ENCODE peak calls at places on chromosomes 16 and 17, in six cellular contexts. S is GM23248, O is stomach, F is ELR, V is A549, P is NCI-H2029. N is an unnamed sample.

GRCh38 chr17:79695293-79696158 is 35.2 kb upstream of the ENPP7 start:
- DNase-seq in S (peak), O (no peak), F (no peak), V (no peak), P (peak), N (no peak)

GRCh38 chr17:17152385-17152784 is 53.7 kb downstream of the PLD6 start:
- DNase-seq in S (peak), O (peak), F (peak), V (no peak), P (peak), N (no peak)

GRCh38 chr17:32936894-32937500 is 9.0 kb downstream of the TMEM98 start:
- DNase-seq in S (peak), O (peak), F (peak), V (peak), P (peak), N (peak)

GRCh38 chr17:1880851-1881630 is 51.2 kb downstream of the RPA1 start:
- DNase-seq in S (peak), O (no peak), F (no peak), V (no peak), P (no peak), N (peak)

GRCh38 chr16:53043462-53043861 is 9.2 kb downstream of the CHD9NB start:
- DNase-seq in S (peak), O (no peak), F (no peak), V (no peak), P (no peak), N (no peak)

GRCh38 chr17:41415833-41416335 is 8.5 kb downstream of the KRT37 start:
- DNase-seq in S (peak), O (no peak), F (peak), V (no peak), P (no peak), N (no peak)

GRCh38 chr17:5772720-5773119 is 188.4 kb upstream of the NLRP1 start:
- DNase-seq in S (no peak), O (no peak), F (no peak), V (no peak), P (no peak), N (no peak)

GRCh38 chr16:89155851-89156739 is 15.5 kb upstream of the CDH15 start:
- DNase-seq in S (peak), O (peak), F (peak), V (no peak), P (no peak), N (no peak)

GRCh38 chr16:3611145-3611977 is at the start of gene SLX4:
- DNase-seq in S (peak), O (peak), F (peak), V (peak), P (peak), N (peak)

GRCh38 chr17:57366558-57367351 is 110.4 kb downstream of the MSI2 start:
- DNase-seq in S (peak), O (peak), F (no peak), V (peak), P (peak), N (no peak)

GRCh38 chr17:42061641-42062487 is 11.5 kb upstream of the C17orf113 start:
- DNase-seq in S (no peak), O (no peak), F (no peak), V (no peak), P (no peak), N (no peak)

GRCh38 chr16:71723537-71724319 is 773 bp downstream of the PHLPP2 start:
- DNase-seq in S (peak), O (peak), F (peak), V (peak), P (peak), N (peak)

GRCh38 chr16:3235856-3236669 is 1.1 kb upstream of the ZNF200 start:
- DNase-seq in S (peak), O (peak), F (peak), V (peak), P (no peak), N (no peak)

GRCh38 chr16:66346221-66346620 is 20.3 kb upstream of the CDH5 start:
- DNase-seq in S (no peak), O (no peak), F (no peak), V (no peak), P (no peak), N (no peak)

GRCh38 chr16:11032922-11033291 is 88.5 kb downstream of the CLEC16A start:
- DNase-seq in S (peak), O (peak), F (no peak), V (no peak), P (no peak), N (no peak)

GRCh38 chr16:50833929-50834328 is 92.0 kb downstream of the CYLD start:
- DNase-seq in S (no peak), O (no peak), F (no peak), V (no peak), P (no peak), N (no peak)

GRCh38 chr17:50830994-50831393 is 4.4 kb upstream of the WFIKKN2 start:
- DNase-seq in S (no peak), O (no peak), F (no peak), V (no peak), P (no peak), N (no peak)

GRCh38 chr16:48421741-48422140 is 36.5 kb upstream of the SIAH1 start:
- DNase-seq in S (no peak), O (no peak), F (peak), V (no peak), P (no peak), N (no peak)

GRCh38 chr16:84408314-84408690 is 40.0 kb downstream of the ATP2C2 start:
- DNase-seq in S (no peak), O (no peak), F (no peak), V (no peak), P (no peak), N (no peak)

GRCh38 chr17:45104907-45105624 is 27.2 kb downstream of the PLCD3 start:
- DNase-seq in S (no peak), O (no peak), F (no peak), V (no peak), P (no peak), N (no peak)

GRCh38 chr16:2912330-2913199 is 834 bp downstream of the FLYWCH1 start:
- DNase-seq in S (peak), O (peak), F (peak), V (no peak), P (no peak), N (peak)

GRCh38 chr17:72604518-72604917 is 483.7 kb downstream of the SOX9 start:
- DNase-seq in S (no peak), O (no peak), F (no peak), V (no peak), P (peak), N (no peak)

GRCh38 chr17:77746901-77747620 is 211.4 kb upstream of the TNRC6C start:
- DNase-seq in S (no peak), O (no peak), F (no peak), V (no peak), P (no peak), N (no peak)

GRCh38 chr17:6797718-6798351 is 21.8 kb downstream of the FBXO39 start:
- DNase-seq in S (peak), O (no peak), F (no peak), V (no peak), P (no peak), N (no peak)

GRCh38 chr17:60077672-60078519 is 825 bp downstream of the HEATR6 start:
- DNase-seq in S (peak), O (no peak), F (no peak), V (no peak), P (no peak), N (peak)

GRCh38 chr16:14132696-14133048 is 61.6 kb downstream of the MRTFB start:
- DNase-seq in S (peak), O (no peak), F (peak), V (no peak), P (no peak), N (peak)

GRCh38 chr16:84878770-84879169 is 59.0 kb downstream of the CRISPLD2 start:
- DNase-seq in S (no peak), O (no peak), F (no peak), V (no peak), P (no peak), N (no peak)

GRCh38 chr17:68843522-68843921 is 111.7 kb downstream of the ABCA8 start:
- DNase-seq in S (no peak), O (no peak), F (no peak), V (no peak), P (no peak), N (no peak)

N was measured in RKO.